ENCODE peak calls at places on chromosomes 5 and 9, in four cellular contexts. C is SK-N-SH, E is H1, Z is WTC11. L is an unnamed sample.

GRCh38 chr9:4262735-4263141 is 37.1 kb downstream of the GLIS3 start:
- DNase-seq in C (no peak), E (no peak), Z (no peak), L (no peak)

GRCh38 chr9:3330792-3331420 is 194.9 kb downstream of the RFX3 start:
- DNase-seq in C (no peak), E (no peak), Z (no peak), L (no peak)

GRCh38 chr9:126613656-126614055 is at the start of gene LMX1B:
- DNase-seq in C (peak; percentile 75), E (no peak), Z (peak; percentile 65), L (no peak)

GRCh38 chr5:14061106-14061505 is 82.0 kb upstream of the TRIO start:
- DNase-seq in C (peak; percentile 16), E (no peak), Z (no peak), L (peak; percentile 51)

GRCh38 chr9:114278881-114279570 is 43.9 kb upstream of the ORM1 start:
- DNase-seq in C (no peak), E (no peak), Z (peak; percentile 4), L (no peak)

GRCh38 chr5:176889321-176890280 is 9.5 kb downstream of the HK3 start:
- DNase-seq in C (peak; percentile 24), E (no peak), Z (no peak), L (no peak)

GRCh38 chr5:124888622-124889521 is 142.4 kb upstream of the ZNF608 start:
- DNase-seq in C (no peak), E (no peak), Z (no peak), L (no peak)

GRCh38 chr5:142360607-142361120 is 35.8 kb upstream of the SPRY4 start:
- DNase-seq in C (peak; percentile 52), E (no peak), Z (peak; percentile 42), L (peak; percentile 64)

GRCh38 chr9:70510157-70510770 is 95.8 kb upstream of the KLF9 start:
- DNase-seq in C (peak; percentile 26), E (peak; percentile 7), Z (peak; percentile 65), L (peak; percentile 36)

GRCh38 chr9:94607340-94607695 is 13.7 kb upstream of the FBP2 start:
- DNase-seq in C (no peak), E (no peak), Z (no peak), L (no peak)

GRCh38 chr9:135565141-135565628 is 3.6 kb downstream of the PAEP start:
- DNase-seq in C (no peak), E (no peak), Z (no peak), L (peak; percentile 48)

GRCh38 chr9:7408845-7409244 is 390.7 kb downstream of the DMAC1 start:
- DNase-seq in C (no peak), E (no peak), Z (no peak), L (no peak)

GRCh38 chr5:61334224-61335196 is 2.5 kb downstream of the ZSWIM6 start:
- DNase-seq in C (peak; percentile 27), E (no peak), Z (no peak), L (no peak)

GRCh38 chr5:1100652-1101574 is 10.9 kb downstream of the SLC12A7 start:
- DNase-seq in C (no peak), E (no peak), Z (no peak), L (no peak)

GRCh38 chr9:132351404-132352050 is 3.3 kb downstream of the SETX start:
- DNase-seq in C (no peak), E (no peak), Z (no peak), L (no peak)

GRCh38 chr5:137300411-137301240 is 198.5 kb downstream of the SPOCK1 start:
- DNase-seq in C (no peak), E (no peak), Z (no peak), L (no peak)

GRCh38 chr5:1735320-1735970 is 64.2 kb downstream of the MRPL36 start:
- DNase-seq in C (no peak), E (no peak), Z (no peak), L (no peak)

GRCh38 chr9:84261082-84261746 is 79.3 kb downstream of the SLC28A3 start:
- DNase-seq in C (peak; percentile 69), E (peak; percentile 73), Z (peak; percentile 87), L (peak; percentile 61)

GRCh38 chr5:171965740-171966139 is 40.7 kb downstream of the FBXW11 start:
- DNase-seq in C (no peak), E (no peak), Z (no peak), L (peak; percentile 22)

GRCh38 chr9:133701321-133701980 is 36.7 kb downstream of the SARDH start:
- DNase-seq in C (no peak), E (no peak), Z (peak; percentile 6), L (no peak)

GRCh38 chr9:87898151-87898550 is 15.5 kb downstream of the SPATA31E1 start:
- DNase-seq in C (no peak), E (no peak), Z (no peak), L (no peak)

GRCh38 chr5:158492850-158493249 is 606.9 kb downstream of the EBF1 start:
- DNase-seq in C (no peak), E (no peak), Z (no peak), L (no peak)

GRCh38 chr5:100902406-100903035 is 561 bp downstream of the ST8SIA4 start:
- DNase-seq in C (no peak), E (no peak), Z (no peak), L (no peak)

GRCh38 chr5:178285399-178286225 is 53.0 kb upstream of the PHYKPL start:
- DNase-seq in C (no peak), E (no peak), Z (no peak), L (no peak)
- TF ChIP-seq TEAD4 in C (no peak), E (no peak), Z (no peak), L (no peak)

GRCh38 chr5:83972236-83972635 is 251.6 kb upstream of the HAPLN1 start:
- DNase-seq in C (no peak), E (no peak), Z (no peak), L (no peak)

GRCh38 chr5:83972909-83973308 is 252.3 kb upstream of the HAPLN1 start:
- DNase-seq in C (no peak), E (no peak), Z (no peak), L (no peak)

GRCh38 chr5:83964235-83964634 is 243.6 kb upstream of the HAPLN1 start:
- DNase-seq in C (no peak), E (no peak), Z (no peak), L (no peak)

GRCh38 chr5:83965431-83965830 is 244.8 kb upstream of the HAPLN1 start:
- DNase-seq in C (no peak), E (no peak), Z (no peak), L (no peak)

GRCh38 chr5:83967417-83967816 is 246.8 kb upstream of the HAPLN1 start:
- DNase-seq in C (no peak), E (no peak), Z (no peak), L (no peak)
- TF ChIP-seq TEAD4 in C (no peak), E (no peak), Z (no peak), L (no peak)

GRCh38 chr5:109273594-109273993 is 136.2 kb downstream of the PJA2 start:
- DNase-seq in C (no peak), E (no peak), Z (no peak), L (no peak)
- TF ChIP-seq TEAD4 in C (no peak), E (no peak), Z (no peak), L (no peak)

GRCh38 chr9:68780735-68781134 is 75.7 kb downstream of the PIP5K1B start:
- DNase-seq in C (no peak), E (no peak), Z (no peak), L (no peak)
- TF ChIP-seq TEAD4 in C (no peak), E (no peak), Z (no peak), L (no peak)

GRCh38 chr5:95823738-95824609 is 1.4 kb upstream of the GLRX start:
- DNase-seq in C (no peak), E (no peak), Z (no peak), L (peak; percentile 51)
- TF ChIP-seq TEAD4 in C (no peak), E (no peak), Z (no peak), L (no peak)

DNA sequence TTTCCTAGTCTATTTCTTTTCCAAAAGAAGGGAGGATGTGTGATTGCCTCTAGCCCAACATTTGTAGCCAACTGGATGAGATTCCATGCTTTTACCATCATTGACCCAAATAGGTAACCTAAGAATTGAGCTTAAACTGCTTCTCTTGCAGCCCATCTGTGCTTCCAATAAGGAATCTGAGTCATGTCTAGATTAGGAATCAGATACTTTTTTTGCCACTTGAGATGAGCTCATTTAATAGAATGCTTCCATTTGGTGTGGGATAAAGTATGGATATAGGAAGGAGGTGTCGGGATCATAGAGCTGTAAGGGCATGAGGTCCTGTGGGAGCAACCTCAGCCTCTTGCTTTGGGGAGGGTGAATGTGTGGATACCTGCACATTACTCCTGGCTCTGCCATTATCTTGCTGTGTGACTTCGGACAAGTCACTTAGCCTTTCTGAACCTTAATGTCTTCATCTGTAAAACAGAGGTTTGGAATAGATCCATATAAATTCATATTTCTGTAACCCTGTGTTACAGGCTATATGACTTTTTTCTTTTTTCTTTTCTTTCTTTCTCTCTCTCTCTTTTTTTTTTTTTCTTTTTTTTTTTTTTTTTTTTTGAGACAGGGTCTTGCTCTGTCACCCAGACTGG is 56.2 kb downstream of the MAP1B start:
- DNase-seq in C (no peak), E (no peak), Z (no peak), L (no peak)
- TF ChIP-seq TEAD4 in C (no peak), E (no peak), Z (no peak), L (no peak)

GRCh38 chr9:115847245-115847644 is 306.3 kb upstream of the PAPPA start:
- DNase-seq in C (no peak), E (no peak), Z (no peak), L (no peak)

GRCh38 chr9:115849679-115850412 is 303.7 kb upstream of the PAPPA start:
- DNase-seq in C (no peak), E (no peak), Z (no peak), L (no peak)

GRCh38 chr9:115850548-115851304 is 302.9 kb upstream of the PAPPA start:
- DNase-seq in C (no peak), E (no peak), Z (no peak), L (no peak)

GRCh38 chr9:115845648-115846312 is 307.8 kb upstream of the PAPPA start:
- DNase-seq in C (no peak), E (no peak), Z (no peak), L (no peak)
- TF ChIP-seq TEAD4 in C (no peak), E (no peak), Z (no peak), L (no peak)